ENCODE peak calls at places on chromosomes 16 and 17, in five cellular contexts. One of them, this sample, is unnamed.

GRCh38 chr16:57265850-57266530 is 18.5 kb downstream of the PLLP start:
- DNase-seq in hepatocyte: peak; percentile 70
- DNase-seq in OCI-LY7: no peak
- DNase-seq in HCT116: no peak
- DNase-seq in GM23338: no peak
- DNase-seq in this sample: peak; percentile 19

GRCh38 chr16:21619765-21620462 is 20.5 kb downstream of the METTL9 start:
- DNase-seq in OCI-LY7: no peak
- DNase-seq in GM23338: no peak
- DNase-seq in HCT116: no peak
- DNase-seq in hepatocyte: no peak
- DNase-seq in this sample: no peak

GRCh38 chr17:38750312-38751121 is 2.0 kb upstream of the PSMB3 start:
- DNase-seq in HCT116: no peak
- DNase-seq in hepatocyte: peak; percentile 25
- DNase-seq in GM23338: peak; percentile 74
- DNase-seq in OCI-LY7: peak; percentile 45
- DNase-seq in this sample: peak; percentile 41

GRCh38 chr16:56576585-56577299 is 11.9 kb downstream of the MT4 start:
- DNase-seq in hepatocyte: peak; percentile 77
- DNase-seq in OCI-LY7: peak; percentile 78
- DNase-seq in HCT116: peak; percentile 72
- DNase-seq in GM23338: peak; percentile 92
- DNase-seq in this sample: peak; percentile 88

GRCh38 chr17:78645421-78646295 is 68.5 kb upstream of the DNAH17 start:
- DNase-seq in hepatocyte: no peak
- DNase-seq in GM23338: peak; percentile 20
- DNase-seq in HCT116: no peak
- DNase-seq in OCI-LY7: peak; percentile 77
- DNase-seq in this sample: peak; percentile 35

GRCh38 chr17:46984341-46984740 is 5.3 kb upstream of the RPRML start:
- DNase-seq in GM23338: no peak
- DNase-seq in hepatocyte: no peak
- DNase-seq in OCI-LY7: no peak
- DNase-seq in HCT116: no peak
- DNase-seq in this sample: no peak

GRCh38 chr17:42180411-42180921 is 476 bp downstream of the KCNH4 start:
- DNase-seq in HCT116: no peak
- DNase-seq in GM23338: peak; percentile 64
- DNase-seq in hepatocyte: no peak
- DNase-seq in OCI-LY7: no peak
- DNase-seq in this sample: no peak

GRCh38 chr16:29745853-29746345 is at the start of gene C16orf54:
- DNase-seq in HCT116: no peak
- DNase-seq in OCI-LY7: no peak
- DNase-seq in hepatocyte: no peak
- DNase-seq in GM23338: peak; percentile 50
- DNase-seq in this sample: no peak

GRCh38 chr16:68455631-68456030 is 7.3 kb upstream of the SMPD3 start:
- DNase-seq in HCT116: no peak
- DNase-seq in hepatocyte: no peak
- DNase-seq in GM23338: no peak
- DNase-seq in OCI-LY7: no peak
- DNase-seq in this sample: no peak

GRCh38 chr17:60554377-60554788 is 28.3 kb upstream of the APPBP2 start:
- DNase-seq in GM23338: no peak
- DNase-seq in hepatocyte: no peak
- DNase-seq in OCI-LY7: no peak
- DNase-seq in HCT116: no peak
- DNase-seq in this sample: peak; percentile 44

GRCh38 chr17:74561580-74561979 is 5.7 kb downstream of the CD300H start:
- DNase-seq in OCI-LY7: no peak
- DNase-seq in HCT116: no peak
- DNase-seq in hepatocyte: no peak
- DNase-seq in GM23338: no peak
- DNase-seq in this sample: no peak

GRCh38 chr16:29743827-29744531 is 1.8 kb downstream of the C16orf54 start:
- DNase-seq in HCT116: no peak
- DNase-seq in hepatocyte: no peak
- DNase-seq in OCI-LY7: no peak
- DNase-seq in GM23338: peak; percentile 35
- DNase-seq in this sample: no peak

GRCh38 chr17:11636771-11637170 is 38.5 kb downstream of the DNAH9 start:
- DNase-seq in HCT116: no peak
- DNase-seq in GM23338: no peak
- DNase-seq in OCI-LY7: no peak
- DNase-seq in hepatocyte: no peak
- DNase-seq in this sample: no peak

GRCh38 chr17:51258756-51259573 is 884 bp downstream of the MBTD1 start:
- DNase-seq in OCI-LY7: peak; percentile 52
- DNase-seq in GM23338: no peak
- DNase-seq in HCT116: no peak
- DNase-seq in hepatocyte: peak; percentile 56
- DNase-seq in this sample: peak; percentile 34

GRCh38 chr17:50620848-50621247 is 13.8 kb upstream of the ABCC3 start:
- DNase-seq in GM23338: peak; percentile 72
- DNase-seq in HCT116: no peak
- DNase-seq in hepatocyte: no peak
- DNase-seq in OCI-LY7: peak; percentile 17
- DNase-seq in this sample: no peak

GRCh38 chr17:40038882-40039513 is 15.2 kb downstream of the MED24 start:
- DNase-seq in HCT116: peak; percentile 37
- DNase-seq in hepatocyte: peak; percentile 80
- DNase-seq in GM23338: peak; percentile 80
- DNase-seq in OCI-LY7: no peak
- DNase-seq in this sample: peak; percentile 52

GRCh38 chr16:21179126-21179982 is 20.9 kb downstream of the LDAF1 start:
- DNase-seq in GM23338: no peak
- DNase-seq in HCT116: no peak
- DNase-seq in hepatocyte: no peak
- DNase-seq in OCI-LY7: no peak
- DNase-seq in this sample: no peak

GRCh38 chr17:14123579-14124278 is 54.4 kb downstream of the COX10 start:
- DNase-seq in GM23338: no peak
- DNase-seq in hepatocyte: no peak
- DNase-seq in HCT116: no peak
- DNase-seq in OCI-LY7: no peak
- DNase-seq in this sample: no peak

GRCh38 chr16:15829460-15829859 is 27.4 kb downstream of the MYH11 start:
- DNase-seq in OCI-LY7: no peak
- DNase-seq in GM23338: peak; percentile 54
- DNase-seq in HCT116: no peak
- DNase-seq in hepatocyte: no peak
- DNase-seq in this sample: no peak

GRCh38 chr17:9346296-9346926 is 229.2 kb downstream of the STX8 start:
- DNase-seq in GM23338: no peak
- DNase-seq in hepatocyte: no peak
- DNase-seq in HCT116: no peak
- DNase-seq in OCI-LY7: no peak
- DNase-seq in this sample: no peak

GRCh38 chr16:89456412-89456811 is 33.9 kb downstream of the ANKRD11 start:
- DNase-seq in OCI-LY7: no peak
- DNase-seq in HCT116: no peak
- DNase-seq in GM23338: no peak
- DNase-seq in hepatocyte: no peak
- DNase-seq in this sample: peak; percentile 7

DNA sequence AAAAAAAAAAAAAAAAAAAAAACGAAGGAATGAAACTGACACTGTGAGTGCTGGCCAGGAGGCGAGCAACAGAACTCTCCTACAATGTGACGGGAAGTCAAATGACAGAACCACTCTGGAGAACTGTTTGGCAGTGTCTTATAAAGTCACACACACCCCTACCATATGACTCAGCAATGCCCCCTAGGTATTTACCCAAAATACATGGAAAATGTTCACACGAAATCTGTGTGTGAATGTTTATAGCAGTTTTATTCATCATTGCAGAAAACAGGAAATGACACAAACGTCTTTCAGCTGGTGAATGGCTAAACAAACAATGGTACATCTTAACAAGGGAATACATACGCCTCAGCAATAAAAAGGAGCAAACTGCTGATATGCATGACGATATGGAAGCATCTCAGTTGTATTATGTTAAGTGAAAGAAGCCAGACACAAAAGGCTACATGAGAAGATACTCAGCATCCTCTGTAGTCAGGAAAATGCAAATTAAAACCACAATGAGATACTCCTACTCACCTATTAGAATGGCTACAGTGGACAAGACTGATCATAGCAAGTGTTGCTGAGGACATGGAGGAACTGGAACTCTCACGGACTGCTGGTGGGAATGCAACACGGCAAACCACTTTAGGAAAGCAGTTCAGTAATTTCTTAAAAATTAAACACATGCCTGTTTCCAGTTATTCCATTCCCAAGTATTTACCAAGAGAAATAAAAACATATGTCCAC is 74.7 kb downstream of the TBC1D16 start:
- DNase-seq in HCT116: no peak
- DNase-seq in OCI-LY7: no peak
- DNase-seq in GM23338: no peak
- DNase-seq in hepatocyte: no peak
- DNase-seq in this sample: peak; percentile 94
- TF ChIP-seq EZH2phosphoT487 in HCT116: no peak
- TF ChIP-seq EZH2phosphoT487 in OCI-LY7: no peak
- TF ChIP-seq EZH2phosphoT487 in GM23338: no peak
- TF ChIP-seq EZH2phosphoT487 in hepatocyte: no peak
- TF ChIP-seq EZH2phosphoT487 in this sample: no peak

GRCh38 chr16:31274831-31275816 is 15.3 kb downstream of the ITGAM start:
- DNase-seq in HCT116: no peak
- DNase-seq in GM23338: no peak
- DNase-seq in hepatocyte: no peak
- DNase-seq in OCI-LY7: no peak
- DNase-seq in this sample: no peak
- TF ChIP-seq CTCF in HCT116: no peak
- TF ChIP-seq CTCF in GM23338: no peak
- TF ChIP-seq CTCF in hepatocyte: no peak
- TF ChIP-seq CTCF in OCI-LY7: no peak
- TF ChIP-seq CTCF in this sample: no peak

GRCh38 chr16:31331807-31332301 is 23.1 kb upstream of the ITGAX start:
- DNase-seq in OCI-LY7: no peak
- DNase-seq in hepatocyte: no peak
- DNase-seq in GM23338: no peak
- DNase-seq in HCT116: no peak
- DNase-seq in this sample: no peak

GRCh38 chr16:31333686-31334649 is 21.0 kb upstream of the ITGAX start:
- DNase-seq in HCT116: peak; percentile 52
- DNase-seq in hepatocyte: peak; percentile 45
- DNase-seq in OCI-LY7: peak; percentile 51
- DNase-seq in GM23338: peak; percentile 71
- DNase-seq in this sample: peak; percentile 29

GRCh38 chr16:31330553-31330890 is 24.5 kb upstream of the ITGAX start:
- DNase-seq in HCT116: no peak
- DNase-seq in OCI-LY7: no peak
- DNase-seq in hepatocyte: no peak
- DNase-seq in GM23338: peak; percentile 29
- DNase-seq in this sample: no peak

GRCh38 chr16:31331141-31331764 is 23.7 kb upstream of the ITGAX start:
- DNase-seq in GM23338: peak; percentile 67
- DNase-seq in OCI-LY7: no peak
- DNase-seq in hepatocyte: no peak
- DNase-seq in HCT116: no peak
- DNase-seq in this sample: no peak

GRCh38 chr16:31332544-31332943 is 22.4 kb upstream of the ITGAX start:
- DNase-seq in hepatocyte: no peak
- DNase-seq in OCI-LY7: no peak
- DNase-seq in HCT116: no peak
- DNase-seq in GM23338: no peak
- DNase-seq in this sample: no peak
- H3K4me2 ChIP-seq in hepatocyte: no peak overlapping the region
- H3K4me2 ChIP-seq in OCI-LY7: no peak overlapping the region
- H3K4me2 ChIP-seq in HCT116: no peak overlapping the region
- H3K4me2 ChIP-seq in GM23338: no peak overlapping the region
- H3K4me2 ChIP-seq in this sample: no peak overlapping the region

GRCh38 chr17:1422907-1423306 is 22.9 kb upstream of the YWHAE start:
- DNase-seq in hepatocyte: no peak
- DNase-seq in GM23338: no peak
- DNase-seq in HCT116: no peak
- DNase-seq in OCI-LY7: no peak
- DNase-seq in this sample: peak; percentile 89

GRCh38 chr17:1420163-1420562 is 20.1 kb upstream of the YWHAE start:
- DNase-seq in GM23338: no peak
- DNase-seq in HCT116: no peak
- DNase-seq in hepatocyte: no peak
- DNase-seq in OCI-LY7: no peak
- DNase-seq in this sample: no peak

GRCh38 chr17:1420981-1421380 is 21.0 kb upstream of the YWHAE start:
- DNase-seq in GM23338: no peak
- DNase-seq in OCI-LY7: no peak
- DNase-seq in hepatocyte: no peak
- DNase-seq in HCT116: no peak
- DNase-seq in this sample: no peak

GRCh38 chr17:1421470-1421869 is 21.4 kb upstream of the YWHAE start:
- DNase-seq in OCI-LY7: no peak
- DNase-seq in GM23338: no peak
- DNase-seq in hepatocyte: no peak
- DNase-seq in HCT116: no peak
- DNase-seq in this sample: no peak

GRCh38 chr17:1423456-1424135 is 23.6 kb upstream of the YWHAE start:
- DNase-seq in HCT116: no peak
- DNase-seq in GM23338: no peak
- DNase-seq in hepatocyte: no peak
- DNase-seq in OCI-LY7: no peak
- DNase-seq in this sample: no peak
- TF ChIP-seq EZH2phosphoT487 in HCT116: no peak
- TF ChIP-seq EZH2phosphoT487 in GM23338: no peak
- TF ChIP-seq EZH2phosphoT487 in hepatocyte: no peak
- TF ChIP-seq EZH2phosphoT487 in OCI-LY7: no peak
- TF ChIP-seq EZH2phosphoT487 in this sample: no peak

GRCh38 chr16:14001521-14001920 is 69.6 kb upstream of the MRTFB start:
- DNase-seq in OCI-LY7: no peak
- DNase-seq in hepatocyte: no peak
- DNase-seq in HCT116: no peak
- DNase-seq in GM23338: no peak
- DNase-seq in this sample: no peak

GRCh38 chr16:14002416-14002815 is 68.7 kb upstream of the MRTFB start:
- DNase-seq in OCI-LY7: no peak
- DNase-seq in HCT116: no peak
- DNase-seq in GM23338: no peak
- DNase-seq in hepatocyte: no peak
- DNase-seq in this sample: no peak

GRCh38 chr16:14004719-14005315 is 66.3 kb upstream of the MRTFB start:
- DNase-seq in GM23338: no peak
- DNase-seq in OCI-LY7: no peak
- DNase-seq in hepatocyte: no peak
- DNase-seq in HCT116: no peak
- DNase-seq in this sample: no peak

GRCh38 chr16:14004031-14004718 is 66.9 kb upstream of the MRTFB start:
- DNase-seq in OCI-LY7: no peak
- DNase-seq in GM23338: no peak
- DNase-seq in hepatocyte: no peak
- DNase-seq in HCT116: no peak
- DNase-seq in this sample: no peak

DNA sequence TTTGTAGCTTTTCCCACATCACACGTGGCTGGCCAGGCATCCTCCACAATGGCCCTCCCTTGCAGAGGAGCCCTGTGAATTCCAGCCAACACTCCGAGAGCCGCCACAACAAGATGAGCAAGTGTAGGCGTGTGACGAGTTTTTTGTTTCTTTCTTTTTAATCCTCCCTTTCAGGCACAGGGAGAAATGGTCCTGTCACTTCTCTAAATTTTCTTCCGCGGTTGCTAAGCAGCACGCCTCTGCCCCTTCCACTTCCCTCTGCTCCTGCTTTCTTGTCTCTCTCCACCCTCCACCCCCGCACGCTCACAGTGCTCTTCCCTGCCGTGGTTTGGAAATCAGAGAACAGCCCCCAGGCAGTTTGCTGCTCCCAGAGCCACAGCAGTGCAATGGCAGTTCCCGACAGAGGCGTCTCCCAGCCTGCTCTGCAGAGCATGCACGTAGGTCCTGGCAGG is 68.0 kb upstream of the MRTFB start:
- DNase-seq in OCI-LY7: peak; percentile 24
- DNase-seq in HCT116: no peak
- DNase-seq in hepatocyte: peak; percentile 82
- DNase-seq in GM23338: peak; percentile 83
- DNase-seq in this sample: peak; percentile 54
- TF ChIP-seq CTCF in OCI-LY7: no peak
- TF ChIP-seq CTCF in HCT116: no peak
- TF ChIP-seq CTCF in hepatocyte: no peak
- TF ChIP-seq CTCF in GM23338: no peak
- TF ChIP-seq CTCF in this sample: no peak